ENCODE peak calls at places on chromosomes 12 and 14, in six cellular contexts. Y, X, J, D, V and M are unnamed samples. For H3K9me3, the result is how much of the 10 kb centered on the place peaks cover.

GRCh38 chr12:101939856-101940265 is 62.5 kb downstream of the DRAM1 start:
- DNase-seq in D (peak), J (peak), X (peak), Y (peak), V (peak), M (peak)

GRCh38 chr14:68084256-68084655 is 264.7 kb downstream of the RAD51B start:
- DNase-seq in Y (no peak), X (no peak), J (peak), D (no peak), V (no peak), M (no peak)

GRCh38 chr14:95519699-95520098 is 3.2 kb upstream of the SYNE3 start:
- DNase-seq in J (no peak), D (peak), X (peak), Y (no peak), V (peak), M (peak)

GRCh38 chr14:23513005-23513412 is 38.6 kb downstream of the ZFHX2 start:
- DNase-seq in D (no peak), J (no peak), V (no peak), X (no peak), Y (no peak), M (no peak)

GRCh38 chr14:45177081-45177480 is 41.4 kb downstream of the FANCM start:
- DNase-seq in D (no peak), V (no peak), X (no peak), J (no peak), Y (no peak), M (no peak)

GRCh38 chr12:20455001-20455706 is 86.8 kb downstream of the PDE3A start:
- DNase-seq in D (no peak), V (no peak), J (no peak), Y (no peak), X (no peak), M (no peak)

GRCh38 chr14:100294213-100294962 is 11.9 kb downstream of the SLC25A29 start:
- DNase-seq in X (no peak), D (no peak), V (peak), J (no peak), Y (peak), M (peak)

GRCh38 chr12:21614510-21614909 is 9.9 kb upstream of the GYS2 start:
- DNase-seq in V (no peak), X (no peak), D (no peak), J (no peak), Y (no peak), M (no peak)

GRCh38 chr12:99523853-99524252 is 123.7 kb upstream of the GARIN6 start:
- DNase-seq in D (no peak), X (no peak), V (no peak), J (no peak), Y (no peak), M (no peak)

GRCh38 chr12:108510836-108511235 is 4.2 kb upstream of the FICD start:
- DNase-seq in X (no peak), D (no peak), Y (no peak), V (no peak), J (no peak), M (no peak)

GRCh38 chr12:14430394-14430986 is 65.0 kb downstream of the ATF7IP start:
- DNase-seq in J (no peak), V (no peak), Y (no peak), X (no peak), D (no peak), M (no peak)

GRCh38 chr14:44960146-44960545 is 1.6 kb downstream of the KLHL28 start:
- DNase-seq in Y (no peak), V (no peak), D (no peak), J (no peak), X (no peak), M (no peak)

GRCh38 chr12:106132175-106133135 is 6.3 kb downstream of the NUAK1 start:
- DNase-seq in D (no peak), V (no peak), Y (no peak), X (no peak), J (no peak), M (no peak)

GRCh38 chr12:41743835-41744234 is 400.8 kb downstream of the GXYLT1 start:
- DNase-seq in J (no peak), D (no peak), Y (no peak), V (no peak), X (no peak), M (no peak)

GRCh38 chr14:95185452-95186392 is 28.4 kb upstream of the DICER1 start:
- DNase-seq in Y (no peak), D (peak), X (no peak), J (no peak), V (peak), M (peak)

GRCh38 chr14:62957562-62957961 is 87.7 kb downstream of the KCNH5 start:
- DNase-seq in V (no peak), D (no peak), Y (no peak), J (no peak), X (no peak), M (no peak)

GRCh38 chr14:74296037-74296467 is 6.7 kb downstream of the ABCD4 start:
- DNase-seq in D (no peak), X (no peak), J (no peak), V (no peak), Y (no peak), M (no peak)

GRCh38 chr14:74302634-74303569 is at the start of gene ABCD4:
- DNase-seq in Y (peak), J (peak), V (peak), D (peak), X (peak), M (peak)

GRCh38 chr14:74302160-74302628 is 540 bp downstream of the ABCD4 start:
- DNase-seq in Y (no peak), D (no peak), J (peak), X (peak), V (no peak), M (no peak)

GRCh38 chr14:74299061-74299545 is 3.6 kb downstream of the ABCD4 start:
- DNase-seq in V (no peak), Y (no peak), X (peak), D (no peak), J (no peak), M (no peak)

GRCh38 chr14:74301594-74302159 is 1.1 kb downstream of the ABCD4 start:
- DNase-seq in X (no peak), D (no peak), V (no peak), Y (no peak), J (no peak), M (no peak)
- H3K27ac ChIP-seq in X (no peak), D (no peak), V (peak), Y (no peak), J (no peak), M (peak)

GRCh38 chr14:102770147-102770909 is 6.9 kb upstream of the TRAF3 start:
- DNase-seq in V (no peak), J (no peak), Y (no peak), D (no peak), X (no peak), M (no peak)

GRCh38 chr14:102774391-102775153 is 2.7 kb upstream of the TRAF3 start:
- DNase-seq in Y (peak), V (peak), D (peak), X (peak), J (peak), M (no peak)

GRCh38 chr14:102770910-102771543 is 6.2 kb upstream of the TRAF3 start:
- DNase-seq in D (no peak), V (no peak), X (no peak), Y (no peak), J (no peak), M (no peak)

GRCh38 chr14:102775855-102776760 is 1.1 kb upstream of the TRAF3 start:
- DNase-seq in V (peak), X (no peak), D (peak), Y (peak), J (no peak), M (peak)

DNA sequence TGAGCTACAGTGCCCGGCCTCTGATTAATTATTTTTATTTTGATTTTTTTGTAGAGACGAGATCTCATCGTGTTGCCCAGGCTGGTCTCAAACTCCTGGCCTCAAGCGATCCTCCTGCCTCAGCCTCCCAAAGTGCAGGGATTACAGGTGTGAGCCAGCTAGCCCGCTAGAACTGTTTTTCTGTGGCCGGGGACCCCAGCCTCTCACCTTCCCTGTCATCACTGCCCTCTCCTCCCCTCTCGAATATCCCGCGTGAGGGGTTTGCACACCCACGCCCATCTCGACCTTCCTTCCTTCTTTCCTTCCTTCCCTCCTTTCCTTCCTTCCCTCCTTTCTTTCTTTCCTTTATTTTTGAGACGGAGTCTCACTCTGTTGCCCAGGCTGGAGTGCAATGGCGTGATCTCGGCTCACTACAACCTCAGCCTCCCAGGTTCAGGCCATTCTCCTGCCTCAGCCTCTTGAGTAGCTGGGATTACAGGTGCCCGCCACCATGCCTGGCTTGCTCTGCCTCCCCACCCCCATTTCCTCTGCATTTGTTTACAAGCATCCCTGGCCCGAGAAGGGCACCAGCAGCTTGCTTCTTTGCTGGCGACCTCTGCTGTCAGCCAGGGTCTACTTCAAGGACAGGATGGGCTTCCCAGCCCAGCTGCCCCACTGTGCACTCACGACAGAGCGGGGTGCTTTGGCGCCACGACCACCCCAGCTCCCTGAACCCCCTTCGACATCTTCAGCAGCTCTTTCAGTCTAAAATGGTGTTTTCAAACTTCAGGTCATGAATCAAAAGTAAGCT is 4.3 kb upstream of the TRAF3 start:
- DNase-seq in X (no peak), V (no peak), J (peak), D (no peak), Y (no peak), M (no peak)
- TF ChIP-seq CTCF in X (no peak), V (no peak), J (peak), D (no peak), Y (no peak), M (no peak)

GRCh38 chr12:87656311-87656710 is 372.9 kb downstream of the C12orf50 start:
- DNase-seq in J (peak), X (no peak), D (no peak), V (no peak), Y (no peak), M (no peak)
- H3K9me3 ChIP-seq in J (under half), X (under half), D (under half), V (under half), Y (under half), M (under half)

DNA sequence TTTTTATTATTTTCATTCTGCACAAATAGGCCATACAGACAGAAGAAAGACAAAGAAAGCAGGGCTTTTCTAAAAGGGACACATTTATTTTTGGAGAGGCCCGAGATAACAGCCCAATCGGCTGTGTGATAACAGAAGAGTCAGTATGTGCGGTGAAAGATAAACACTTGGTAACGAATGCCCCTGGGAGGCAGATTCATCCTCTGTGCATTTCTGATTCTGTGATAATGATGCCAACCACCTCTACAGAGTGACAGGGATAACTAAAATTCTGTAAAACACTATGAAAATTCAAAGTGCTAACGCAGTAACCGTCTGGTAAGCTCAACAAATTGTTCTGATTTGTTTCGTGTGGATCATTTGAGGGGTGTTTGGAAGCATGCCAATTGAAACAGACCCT is 76.4 kb downstream of the ESR2 start:
- DNase-seq in D (no peak), X (no peak), Y (no peak), V (no peak), J (no peak), M (no peak)
- H3K27ac ChIP-seq in D (no peak), X (no peak), Y (peak), V (peak), J (no peak), M (peak)

GRCh38 chr12:88393017-88393767 is 187.1 kb downstream of the KITLG start:
- DNase-seq in X (no peak), V (no peak), D (no peak), J (peak), Y (no peak), M (no peak)
- TF ChIP-seq CTCF in X (no peak), V (peak), D (no peak), J (peak), Y (no peak), M (no peak)

DNA sequence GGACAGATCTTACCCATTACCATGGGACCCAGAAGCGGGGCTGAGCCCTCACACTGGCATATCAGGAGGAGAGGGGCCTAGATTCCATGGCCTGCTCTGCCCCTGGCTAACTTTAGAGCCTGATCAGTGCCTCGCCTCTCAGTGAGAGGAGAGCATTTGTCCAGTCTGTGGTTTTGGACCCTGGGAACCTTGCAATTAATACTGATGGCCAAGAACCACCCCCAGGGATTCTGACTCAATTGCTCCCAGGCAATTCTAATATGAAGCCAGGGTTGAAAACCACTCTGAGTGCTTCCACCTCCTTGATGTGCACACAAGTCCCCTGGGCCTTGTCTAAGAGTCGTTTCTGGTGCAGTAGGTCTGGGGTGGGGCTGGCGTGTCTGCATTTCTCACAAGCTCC is 67.7 kb downstream of the CALM1 start:
- DNase-seq in X (no peak), D (no peak), Y (no peak), J (no peak), V (no peak), M (no peak)
- H3K9me3 ChIP-seq in X (under half), D (under half), Y (under half), J (under half), V (under half), M (under half)

GRCh38 chr12:56541610-56542009 is 20.0 kb downstream of the RBMS2 start:
- DNase-seq in Y (no peak), J (no peak), V (no peak), X (no peak), D (no peak), M (no peak)
- H3K27ac ChIP-seq in Y (no peak), J (no peak), V (no peak), X (no peak), D (no peak), M (no peak)

GRCh38 chr12:44537354-44537753 is 338.8 kb downstream of the NELL2 start:
- DNase-seq in V (no peak), X (no peak), J (no peak), D (no peak), Y (no peak), M (no peak)
- TF ChIP-seq CTCF in V (no peak), X (no peak), J (no peak), D (no peak), Y (no peak), M (no peak)

GRCh38 chr12:123828120-123828519 is 66.0 kb downstream of the DNAH10 start:
- DNase-seq in X (no peak), Y (no peak), J (no peak), V (no peak), D (no peak), M (no peak)
- H3K9me3 ChIP-seq in X (under half), Y (under half), J (under half), V (under half), D (under half), M (under half)

GRCh38 chr14:53509845-53510244 is 356.7 kb upstream of the DDHD1 start:
- DNase-seq in J (no peak), V (no peak), D (no peak), X (no peak), Y (peak), M (peak)

GRCh38 chr14:53516261-53516774 is 363.2 kb upstream of the DDHD1 start:
- DNase-seq in Y (no peak), J (no peak), D (no peak), V (no peak), X (no peak), M (no peak)

GRCh38 chr14:53509227-53509822 is 356.2 kb upstream of the DDHD1 start:
- DNase-seq in V (no peak), J (peak), D (no peak), X (no peak), Y (peak), M (peak)

GRCh38 chr14:53515264-53515663 is 362.1 kb upstream of the DDHD1 start:
- DNase-seq in X (no peak), J (no peak), D (no peak), V (no peak), Y (no peak), M (no peak)

DNA sequence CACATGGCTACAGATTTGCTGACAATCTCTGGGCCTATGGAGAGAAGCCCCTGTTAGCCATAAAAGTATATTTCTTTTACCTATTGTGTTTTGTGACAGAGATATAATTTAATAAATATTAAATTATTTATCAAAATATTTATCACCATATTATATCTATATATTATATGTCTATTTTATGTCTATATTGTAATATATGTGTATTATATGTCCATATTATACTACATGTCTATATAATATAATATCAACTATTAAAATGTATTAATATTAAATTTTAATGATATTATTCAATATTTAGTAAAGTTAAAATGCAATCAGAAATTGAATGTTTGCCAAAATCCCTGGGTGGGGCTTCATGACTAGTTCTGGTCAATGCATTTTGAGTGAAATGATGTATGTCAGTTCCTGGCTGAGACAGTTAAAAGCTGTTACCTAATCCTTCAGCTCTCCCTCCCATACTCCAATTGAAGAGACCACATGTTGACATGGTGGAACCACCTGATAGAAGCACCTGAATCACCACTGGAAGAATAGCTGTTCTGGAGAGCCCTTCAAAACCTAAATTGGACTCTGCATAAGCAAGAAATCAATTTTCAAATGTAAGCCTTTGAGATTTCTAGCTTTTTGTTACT is 357.3 kb upstream of the DDHD1 start:
- DNase-seq in X (no peak), Y (no peak), J (no peak), V (no peak), D (no peak), M (no peak)
- H3K27ac ChIP-seq in X (no peak), Y (peak), J (no peak), V (no peak), D (no peak), M (no peak)